ENCODE peak calls at places on chromosomes 11 and 22, in six cellular contexts. C is A549, I is NB4, Q is endothelial cell of umbilical vein, Y is GM12878, E is HepG2. S is an unnamed sample.
A peak's percentile ranks its signal among the peaks of the same experiment; 100 is the strongest.

GRCh38 chr11:103806130-103806900 is 230.1 kb upstream of the DDI1 start:
- DNase-seq in E (no peak), C (peak; percentile 6), Q (peak; percentile 86), Y (no peak), I (no peak), S (no peak)

GRCh38 chr11:36306888-36307287 is 10.8 kb downstream of the PRR5L start:
- DNase-seq in Y (no peak), C (no peak), E (peak; percentile 36), I (peak; percentile 34), Q (no peak), S (no peak)

GRCh38 chr11:26319906-26320305 is 12.0 kb upstream of the ANO3 start:
- DNase-seq in C (no peak), I (no peak), E (no peak), Y (no peak), Q (no peak), S (no peak)

GRCh38 chr11:111183706-111184105 is 61.8 kb upstream of the POU2AF2 start:
- DNase-seq in Q (no peak), I (no peak), C (no peak), E (no peak), Y (no peak), S (no peak)

GRCh38 chr11:58905141-58905715 is 34.1 kb upstream of the GLYATL1 start:
- DNase-seq in I (no peak), Q (no peak), C (no peak), E (no peak), Y (no peak), S (no peak)

GRCh38 chr11:44575288-44575672 is 9.8 kb downstream of the CD82 start:
- DNase-seq in C (no peak), E (no peak), Q (no peak), Y (no peak), I (peak; percentile 62), S (no peak)

GRCh38 chr11:119284344-119285157 is 32.4 kb downstream of the MCAM start:
- DNase-seq in Q (peak; percentile 39), E (peak; percentile 34), I (peak; percentile 65), Y (no peak), C (peak; percentile 25), S (peak; percentile 60)

GRCh38 chr22:43491737-43492136 is 79.9 kb downstream of the MPPED1 start:
- DNase-seq in Y (no peak), I (no peak), E (no peak), Q (no peak), C (no peak), S (no peak)

GRCh38 chr11:60710482-60710881 is 11.1 kb downstream of the MS4A8 start:
- DNase-seq in Q (no peak), Y (no peak), E (no peak), I (no peak), C (peak; percentile 14), S (peak; percentile 6)

GRCh38 chr22:17980013-17980510 is 44.3 kb downstream of the MICAL3 start:
- DNase-seq in Y (no peak), I (no peak), Q (peak; percentile 24), E (no peak), C (no peak), S (no peak)

GRCh38 chr22:44538071-44538470 is 40.0 kb upstream of the RTL6 start:
- DNase-seq in Q (no peak), E (peak; percentile 3), I (peak; percentile 17), C (peak; percentile 36), Y (no peak), S (no peak)

GRCh38 chr11:9596926-9597325 is 23.5 kb downstream of the WEE1 start:
- DNase-seq in E (no peak), C (no peak), Y (no peak), Q (no peak), I (no peak), S (no peak)
- TF ChIP-seq MYC in E (no peak), C (no peak), Y (no peak), Q (no peak), I (no peak), S (no peak)

GRCh38 chr22:25563757-25564319 is 637 bp upstream of the GRK3 start:
- DNase-seq in Q (peak; percentile 7), Y (no peak), C (no peak), I (peak; percentile 74), E (peak; percentile 61), S (no peak)
- TF ChIP-seq MAX in Q (no peak), Y (peak; percentile 44), C (no peak), I (peak; percentile 29), E (no peak), S (peak; percentile 40)

GRCh38 chr22:49937758-49938564 is 19.5 kb downstream of the CRELD2 start:
- DNase-seq in I (no peak), Q (peak; percentile 89), Y (no peak), E (peak; percentile 76), C (no peak), S (no peak)
- TF ChIP-seq MYC in I (no peak), Q (peak; percentile 81), Y (no peak), E (peak; percentile 66), C (no peak), S (no peak)

DNA sequence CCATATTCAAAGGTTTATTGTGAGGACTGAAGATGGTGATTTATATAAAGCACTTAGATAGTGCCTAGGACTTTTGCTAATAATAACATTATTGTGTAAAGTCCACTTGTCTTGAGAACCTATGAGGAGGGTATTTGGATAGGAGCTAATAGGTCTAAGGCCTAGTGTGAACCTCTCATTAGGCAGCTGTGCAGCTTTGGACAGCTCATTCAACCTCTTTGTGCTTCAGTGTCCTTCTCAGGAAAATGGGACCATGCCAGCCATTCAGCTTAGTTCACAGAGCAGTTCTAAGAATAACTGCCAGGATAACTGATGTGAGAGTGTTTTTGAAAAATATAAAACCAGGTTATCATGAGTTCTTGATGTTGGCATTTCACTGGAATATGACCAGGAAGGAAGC is 56.2 kb downstream of the NAV2 start:
- DNase-seq in Y (no peak), C (no peak), I (no peak), E (no peak), Q (peak; percentile 50), S (no peak)
- TF ChIP-seq MAX in Y (no peak), C (no peak), I (no peak), E (no peak), Q (no peak), S (no peak)

S was measured in K562.